ENCODE peak calls at places on chromosomes 6 and 20, in eight cellular contexts. P is fibroblast of mammary gland, I is A549, C is cardiac muscle cell, L is endothelial cell, H is heart left ventricle, G is mucosa of descending colon, A is endodermal cell. U is an unnamed sample.

GRCh38 chr20:58033026-58033536 is 195.4 kb downstream of the ANKRD60 start:
- DNase-seq in L (no peak), A (no peak), G (no peak), H (no peak), C (no peak), I (no peak), P (no peak), U (no peak)

GRCh38 chr6:26420607-26421235 is 18.6 kb downstream of the BTN3A1 start:
- DNase-seq in G (peak; percentile 64), P (peak; percentile 46), H (no peak), I (peak; percentile 59), L (peak; percentile 38), A (peak; percentile 74), C (peak; percentile 52), U (peak; percentile 30)

GRCh38 chr6:119856136-119856535 is 506.6 kb upstream of the MAN1A1 start:
- DNase-seq in P (no peak), G (no peak), I (no peak), A (no peak), L (no peak), C (no peak), H (no peak), U (no peak)

GRCh38 chr6:129497591-129498555 is 212.1 kb downstream of the ARHGAP18 start:
- DNase-seq in H (no peak), C (no peak), P (no peak), A (no peak), G (no peak), I (no peak), L (no peak), U (peak; percentile 68)

GRCh38 chr20:13788167-13788834 is 3.5 kb downstream of the NDUFAF5 start:
- DNase-seq in L (peak; percentile 56), A (peak; percentile 81), C (peak; percentile 68), I (peak; percentile 83), H (peak; percentile 33), G (peak; percentile 69), P (peak; percentile 72), U (peak; percentile 71)

GRCh38 chr20:32017711-32018251 is 7.5 kb downstream of the CCM2L start:
- DNase-seq in L (no peak), I (peak; percentile 53), G (peak; percentile 75), C (no peak), H (no peak), A (peak; percentile 97), P (no peak), U (peak; percentile 39)

GRCh38 chr6:104940881-104941693 is 15.8 kb upstream of the LIN28B start:
- DNase-seq in C (peak; percentile 53), G (peak; percentile 35), H (no peak), P (peak; percentile 26), L (peak; percentile 89), A (peak; percentile 92), I (no peak), U (peak; percentile 10)

GRCh38 chr6:95614094-95614493 is 36.8 kb downstream of the MANEA start:
- DNase-seq in I (no peak), H (no peak), G (no peak), C (peak; percentile 20), P (peak; percentile 4), L (no peak), A (no peak), U (peak; percentile 32)

GRCh38 chr20:59526242-59527225 is 77.8 kb upstream of the PHACTR3 start:
- DNase-seq in H (no peak), G (no peak), C (peak; percentile 2), L (no peak), A (no peak), P (no peak), I (peak; percentile 17), U (no peak)

GRCh38 chr20:37358366-37359150 is 12.6 kb downstream of the SRC start:
- DNase-seq in C (no peak), G (no peak), I (no peak), A (peak; percentile 50), L (no peak), P (peak; percentile 50), H (no peak), U (peak; percentile 93)

GRCh38 chr20:8144282-8145245 is 12.5 kb downstream of the PLCB1 start:
- DNase-seq in I (no peak), G (no peak), P (peak; percentile 90), C (peak; percentile 91), H (no peak), L (peak; percentile 5), A (peak; percentile 54), U (no peak)

GRCh38 chr6:161152904-161153662 is 120.8 kb downstream of the AGPAT4 start:
- DNase-seq in I (no peak), H (no peak), C (peak; percentile 14), G (peak; percentile 18), A (no peak), P (peak; percentile 26), L (no peak), U (no peak)

GRCh38 chr6:14953806-14954205 is 292.1 kb upstream of the JARID2 start:
- DNase-seq in P (no peak), L (no peak), C (no peak), A (no peak), I (no peak), G (no peak), H (no peak), U (no peak)

DNA sequence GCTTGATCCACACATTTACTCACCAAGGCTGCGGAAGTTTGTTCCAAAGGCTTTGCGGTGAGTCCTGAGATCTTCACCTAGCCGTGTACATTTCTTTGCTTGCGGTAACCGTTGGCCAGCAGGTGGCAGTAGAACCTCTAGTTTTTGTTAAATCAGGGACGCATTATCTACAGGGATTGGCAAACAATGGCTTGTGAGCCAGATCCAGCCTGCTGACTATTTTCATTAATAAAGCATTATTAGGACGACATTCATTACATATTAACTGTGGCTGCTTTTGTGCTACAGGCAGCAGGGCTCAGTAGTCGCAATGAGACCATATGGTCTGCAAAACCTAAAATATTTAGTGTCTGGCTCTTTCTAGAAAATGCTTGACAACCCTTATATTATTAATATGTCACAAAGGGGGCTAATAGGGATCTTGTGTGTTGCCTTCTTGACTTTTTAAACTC is 174.1 kb downstream of the DOK5 start:
- DNase-seq in C (peak; percentile 85), I (peak; percentile 75), H (peak; percentile 68), G (peak; percentile 91), P (peak; percentile 77), L (peak; percentile 87), A (peak; percentile 95), U (peak; percentile 77)
- TF ChIP-seq CTCF in C (peak; percentile 84), I (peak; percentile 73), H (peak; percentile 78), G (peak; percentile 49), P (peak; percentile 81), L (peak; percentile 76), A (peak; percentile 88), U (peak; percentile 78)

GRCh38 chr6:38776515-38776914 is 61.4 kb downstream of the DNAH8 start:
- DNase-seq in A (no peak), C (no peak), I (no peak), L (no peak), H (no peak), G (no peak), P (peak; percentile 24), U (peak; percentile 61)

GRCh38 chr6:38771111-38771694 is 56.1 kb downstream of the DNAH8 start:
- DNase-seq in P (peak; percentile 14), L (no peak), G (no peak), I (no peak), C (peak; percentile 2), A (no peak), H (no peak), U (peak; percentile 96)

GRCh38 chr6:38775870-38776269 is 60.8 kb downstream of the DNAH8 start:
- DNase-seq in C (no peak), G (no peak), H (no peak), A (no peak), P (no peak), L (no peak), I (no peak), U (no peak)

GRCh38 chr6:38774933-38775707 is 60.0 kb downstream of the DNAH8 start:
- DNase-seq in I (no peak), L (no peak), H (no peak), G (no peak), P (no peak), C (no peak), A (no peak), U (no peak)

GRCh38 chr6:38773338-38773737 is 58.2 kb downstream of the DNAH8 start:
- DNase-seq in L (peak; percentile 31), G (peak; percentile 53), C (peak; percentile 3), A (peak; percentile 89), P (peak; percentile 7), H (no peak), I (peak; percentile 24), U (peak; percentile 58)
- TF ChIP-seq CTCF in L (peak; percentile 30), G (peak; percentile 41), C (peak; percentile 21), A (peak; percentile 86), P (peak; percentile 44), H (no peak), I (no peak), U (peak; percentile 82)

GRCh38 chr20:1964061-1964460 is 29.8 kb downstream of the PDYN start:
- DNase-seq in P (no peak), H (no peak), I (no peak), A (peak; percentile 41), G (no peak), C (no peak), L (no peak), U (no peak)

GRCh38 chr20:1961374-1961773 is 32.5 kb downstream of the PDYN start:
- DNase-seq in L (no peak), C (no peak), G (no peak), P (no peak), H (no peak), A (peak; percentile 35), I (no peak), U (no peak)

GRCh38 chr20:1965520-1966278 is 28.2 kb downstream of the PDYN start:
- DNase-seq in L (peak; percentile 79), A (peak; percentile 93), C (peak; percentile 76), G (peak; percentile 81), H (peak; percentile 72), I (peak; percentile 80), P (peak; percentile 63), U (peak; percentile 42)

GRCh38 chr20:1968958-1969357 is 24.9 kb downstream of the PDYN start:
- DNase-seq in C (no peak), L (no peak), G (no peak), H (no peak), A (peak; percentile 28), I (no peak), P (no peak), U (no peak)

DNA sequence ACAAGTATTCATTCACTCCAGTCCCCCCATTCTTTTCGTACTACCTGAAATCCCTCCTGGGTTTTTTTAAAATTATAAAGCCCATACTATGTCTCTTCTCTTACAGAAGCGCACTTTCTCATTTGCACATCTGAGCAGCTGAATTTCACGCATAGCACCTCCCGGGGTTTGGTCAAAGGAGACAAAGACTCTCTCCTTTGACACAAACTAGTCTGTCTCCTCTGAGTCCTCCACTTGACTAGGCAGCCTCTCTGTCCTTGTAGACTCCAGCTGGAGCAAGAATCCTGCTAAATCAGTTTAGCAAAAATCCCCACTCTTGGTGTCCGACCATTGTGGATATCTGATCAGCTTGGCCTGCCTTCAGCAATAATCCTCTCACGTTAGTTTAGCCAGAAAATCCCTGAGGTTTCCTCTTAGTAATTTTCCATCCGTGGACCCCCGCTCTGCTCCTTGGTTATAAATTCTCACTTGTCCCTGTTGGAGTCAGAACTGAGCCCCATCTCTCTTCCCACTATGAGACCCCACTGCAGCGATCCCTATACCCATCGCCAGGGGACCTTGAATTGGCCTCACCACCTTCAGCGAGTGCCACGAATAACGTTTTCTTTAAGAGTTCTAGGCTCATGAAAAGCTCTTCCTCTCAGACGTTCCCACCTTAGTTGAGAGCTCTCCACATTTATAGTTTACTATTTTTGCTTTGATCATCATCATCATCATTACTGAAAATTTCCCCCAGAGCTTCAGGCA is 29.0 kb downstream of the PDYN start:
- DNase-seq in I (no peak), A (peak; percentile 67), H (no peak), P (no peak), C (peak; percentile 26), G (no peak), L (peak; percentile 30), U (no peak)
- TF ChIP-seq CTCF in I (no peak), A (peak; percentile 62), H (no peak), P (no peak), C (peak; percentile 32), G (no peak), L (no peak), U (no peak)

GRCh38 chr6:145508107-145508506 is 227.2 kb downstream of the EPM2A start:
- DNase-seq in H (no peak), A (peak; percentile 66), P (no peak), I (peak; percentile 3), L (no peak), G (no peak), C (peak; percentile 2), U (peak; percentile 20)
- TF ChIP-seq CTCF in H (no peak), A (peak; percentile 70), P (peak; percentile 28), I (no peak), L (no peak), G (no peak), C (peak; percentile 15), U (peak; percentile 33)

U was measured in bronchial epithelial cell.